ENCODE peak calls at places on chromosomes 3 and 15, in nine cellular contexts. L is fibroblast of pulmonary artery; P is NCI-H1436; X is stimulated activated CD4-positive, alpha-beta T cell treated with anti-CD3 and anti-CD28 coated beads, Interleukin-2, amount 100 ng/mL, for 48 hours; W is stimulated activated naive CD8-positive, alpha-beta T cell treated with anti-CD3 and anti-CD28 coated beads, Interleukin-15, Interleukin-2, amounts not matched to agents 100 U/mL and 50 U/mL, for 24 hours; I is GM12878; Q is HAP-1; U is AG09319; K is neuronal stem cell. S is an unnamed sample.

GRCh38 chr15:55060831-55061230 is 135.9 kb downstream of the RSL24D1 start:
- DNase-seq in K (no peak), W (no peak), I (no peak), Q (no peak), P (no peak), X (no peak), U (no peak), L (no peak), S (no peak)

GRCh38 chr15:43199945-43200488 is 14.8 kb downstream of the CCNDBP1 start:
- DNase-seq in K (no peak), Q (no peak), L (no peak), X (no peak), I (no peak), P (no peak), W (no peak), U (no peak), S (no peak)

GRCh38 chr15:43912991-43913927 is 86.5 kb downstream of the WDR76 start:
- DNase-seq in W (peak), L (peak), K (no peak), U (peak), I (no peak), Q (no peak), X (no peak), P (no peak), S (no peak)

GRCh38 chr15:74259324-74259712 is 23.2 kb downstream of the CCDC33 start:
- DNase-seq in I (no peak), U (no peak), L (no peak), W (no peak), Q (no peak), P (peak), X (no peak), K (no peak), S (no peak)

GRCh38 chr3:138381950-138382715 is 33.8 kb downstream of the MRAS start:
- DNase-seq in X (no peak), Q (no peak), L (peak), P (no peak), U (peak), I (no peak), W (no peak), K (no peak), S (no peak)

GRCh38 chr15:58146734-58147133 is 8.6 kb downstream of the AQP9 start:
- DNase-seq in I (no peak), X (no peak), Q (no peak), K (no peak), P (no peak), L (no peak), U (no peak), W (no peak), S (no peak)

GRCh38 chr15:64209680-64210334 is 47.0 kb upstream of the PPIB start:
- DNase-seq in I (peak), P (peak), Q (no peak), U (no peak), L (peak), W (no peak), K (no peak), X (no peak), S (peak)

GRCh38 chr15:57559875-57560274 is 31.8 kb upstream of the MYZAP start:
- DNase-seq in L (peak), I (no peak), P (peak), U (no peak), K (peak), X (peak), Q (peak), W (peak), S (peak)

GRCh38 chr3:108008106-108008505 is 82.7 kb downstream of the CD47 start:
- DNase-seq in K (no peak), I (no peak), L (no peak), X (no peak), W (no peak), Q (no peak), U (no peak), P (no peak), S (no peak)

GRCh38 chr3:106305882-106306445 is 437.2 kb upstream of the CBLB start:
- DNase-seq in I (no peak), Q (no peak), W (no peak), L (no peak), U (peak), K (no peak), P (no peak), X (no peak), S (no peak)

GRCh38 chr15:58212909-58213526 is 74.8 kb downstream of the AQP9 start:
- DNase-seq in L (peak), W (no peak), Q (peak), U (no peak), K (no peak), X (no peak), P (peak), I (no peak), S (peak)

GRCh38 chr3:42117175-42118008 is 26.2 kb downstream of the TRAK1 start:
- DNase-seq in W (no peak), K (no peak), Q (peak), L (peak), X (no peak), P (no peak), I (no peak), U (no peak), S (no peak)

GRCh38 chr15:49808341-49808740 is 187.5 kb downstream of the DTWD1 start:
- DNase-seq in W (no peak), Q (no peak), X (no peak), K (no peak), P (no peak), L (no peak), I (no peak), U (no peak), S (no peak)

GRCh38 chr3:119627461-119627860 is 29.8 kb downstream of the PLA1A start:
- DNase-seq in L (peak), P (no peak), I (peak), Q (no peak), X (no peak), U (no peak), K (no peak), W (peak), S (no peak)

GRCh38 chr3:160747437-160747836 is 8.6 kb upstream of the PPM1L start:
- DNase-seq in U (no peak), W (no peak), L (no peak), X (no peak), I (no peak), Q (no peak), K (no peak), P (no peak), S (no peak)

GRCh38 chr3:25820372-25820771 is 30.5 kb downstream of the OXSM start:
- DNase-seq in X (no peak), P (no peak), Q (peak), U (peak), W (no peak), K (no peak), I (no peak), L (peak), S (peak)

GRCh38 chr3:12869025-12869695 is 27.8 kb upstream of the RPL32 start:
- DNase-seq in I (no peak), U (no peak), Q (peak), P (no peak), W (peak), X (peak), L (no peak), K (peak), S (peak)

GRCh38 chr3:25895031-25895430 is 105.1 kb downstream of the OXSM start:
- DNase-seq in P (no peak), K (no peak), U (no peak), W (no peak), Q (no peak), I (no peak), X (no peak), L (no peak), S (no peak)

GRCh38 chr15:78732634-78733033 is 78.6 kb downstream of the ADAMTS7 start:
- DNase-seq in Q (no peak), L (no peak), W (no peak), X (no peak), P (no peak), K (no peak), U (no peak), I (no peak), S (no peak)

GRCh38 chr15:75763137-75763611 is 50.5 kb upstream of the CSPG4 start:
- DNase-seq in W (no peak), Q (no peak), X (no peak), I (no peak), L (no peak), P (no peak), K (no peak), U (no peak), S (no peak)

GRCh38 chr3:100928638-100929428 is 64.4 kb downstream of the ABI3BP start:
- DNase-seq in I (no peak), U (peak), P (no peak), Q (no peak), L (peak), W (no peak), K (no peak), X (no peak), S (no peak)

GRCh38 chr3:5010706-5011554 is 31.7 kb downstream of the BHLHE40 start:
- DNase-seq in I (no peak), W (no peak), U (peak), Q (no peak), X (no peak), K (no peak), L (no peak), P (no peak), S (no peak)

GRCh38 chr3:55445551-55445950 is 41.6 kb downstream of the WNT5A start:
- DNase-seq in U (no peak), I (no peak), W (no peak), X (no peak), L (no peak), Q (no peak), P (no peak), K (no peak), S (no peak)

GRCh38 chr3:176568189-176568588 is 629.1 kb downstream of the TBL1XR1 start:
- DNase-seq in U (no peak), W (no peak), I (no peak), P (no peak), L (no peak), Q (no peak), K (no peak), X (no peak), S (no peak)

GRCh38 chr3:171797873-171798272 is 12.4 kb downstream of the PLD1 start:
- DNase-seq in P (no peak), I (no peak), K (no peak), U (no peak), Q (no peak), L (no peak), W (no peak), X (no peak), S (no peak)

GRCh38 chr3:64084640-64085039 is 61.3 kb upstream of the PSMD6 start:
- DNase-seq in X (no peak), K (no peak), Q (no peak), U (no peak), P (no peak), W (no peak), L (peak), I (no peak), S (no peak)

GRCh38 chr3:44076221-44076829 is 165.4 kb upstream of the TOPAZ1 start:
- DNase-seq in L (no peak), P (no peak), I (no peak), U (no peak), W (no peak), X (no peak), K (no peak), Q (no peak), S (no peak)

GRCh38 chr3:156665296-156665695 is 9.1 kb upstream of the TIPARP start:
- DNase-seq in I (no peak), L (peak), K (no peak), U (no peak), X (no peak), P (no peak), W (no peak), Q (no peak), S (no peak)

GRCh38 chr15:67573194-67573593 is 30.7 kb downstream of the MAP2K5 start:
- DNase-seq in X (no peak), Q (no peak), I (no peak), P (no peak), L (no peak), W (no peak), K (no peak), U (no peak), S (no peak)

GRCh38 chr3:59052803-59053411 is 3.1 kb upstream of the CFAP20DC start:
- DNase-seq in W (no peak), L (peak), I (no peak), X (no peak), Q (peak), P (no peak), K (no peak), U (peak), S (peak)

GRCh38 chr3:31516757-31517156 is 16.0 kb upstream of the STT3B start:
- DNase-seq in K (no peak), P (no peak), I (no peak), L (no peak), W (no peak), U (no peak), X (no peak), Q (no peak), S (no peak)

GRCh38 chr3:46655271-46655670 is 38.2 kb downstream of the ALS2CL start:
- DNase-seq in L (no peak), W (no peak), I (no peak), X (no peak), P (no peak), K (no peak), U (no peak), Q (no peak), S (no peak)

GRCh38 chr3:66797916-66798560 is 200.1 kb upstream of the KBTBD8 start:
- DNase-seq in P (no peak), W (no peak), I (no peak), X (no peak), L (peak), K (peak), Q (no peak), U (peak), S (no peak)

GRCh38 chr3:9715764-9716437 is 12.3 kb downstream of the CPNE9 start:
- DNase-seq in Q (peak), I (no peak), X (peak), L (peak), W (peak), K (no peak), P (no peak), U (peak), S (no peak)

GRCh38 chr3:60931452-60931851 is 319.8 kb downstream of the FHIT start:
- DNase-seq in X (no peak), W (no peak), I (no peak), P (no peak), K (no peak), L (no peak), Q (no peak), U (no peak), S (no peak)

GRCh38 chr3:6860911-6861330 is at the start of gene GRM7:
- DNase-seq in P (peak), L (no peak), Q (no peak), I (no peak), K (peak), W (no peak), X (no peak), U (no peak), S (no peak)